ENCODE peak calls at places on chromosome 4, in nine cellular contexts. R, K, P, O, Z, L, I, A and G are unnamed samples.

GRCh38 chr4:2941138-2942036 is 21.8 kb downstream of the NOP14 start:
- DNase-seq in R (no peak), K (no peak), P (no peak), O (no peak), Z (no peak), L (no peak), I (no peak), A (no peak), G (no peak)

GRCh38 chr4:76622126-76622525 is 187.1 kb downstream of the SHROOM3 start:
- DNase-seq in R (no peak), K (no peak), P (no peak), O (no peak), Z (no peak), L (no peak), I (no peak), A (peak), G (no peak)

GRCh38 chr4:174201898-174202297 is 81.6 kb downstream of the FBXO8 start:
- DNase-seq in R (no peak), K (no peak), P (no peak), O (no peak), Z (no peak), L (no peak), I (no peak), A (no peak), G (no peak)

GRCh38 chr4:53931423-53932060 is 132.9 kb downstream of the CHIC2 start:
- DNase-seq in R (no peak), K (no peak), P (no peak), O (no peak), Z (no peak), L (no peak), I (no peak), A (no peak), G (no peak)

GRCh38 chr4:36042122-36042970 is 202.0 kb downstream of the ARAP2 start:
- DNase-seq in R (no peak), K (no peak), P (no peak), O (no peak), Z (no peak), L (no peak), I (no peak), A (no peak), G (peak)

GRCh38 chr4:102620697-102621497 is 119.7 kb downstream of the NFKB1 start:
- DNase-seq in R (peak), K (peak), P (peak), O (peak), Z (no peak), L (peak), I (no peak), A (peak), G (peak)

GRCh38 chr4:105698607-105699006 is 9.9 kb downstream of the INTS12 start:
- DNase-seq in R (no peak), K (no peak), P (no peak), O (no peak), Z (no peak), L (no peak), I (no peak), A (no peak), G (no peak)

GRCh38 chr4:8594097-8595038 is 1.8 kb downstream of the CPZ start:
- DNase-seq in R (peak), K (peak), P (peak), O (peak), Z (peak), L (peak), I (no peak), A (peak), G (peak)

GRCh38 chr4:2935762-2936743 is 27.2 kb downstream of the NOP14 start:
- DNase-seq in R (no peak), K (peak), P (no peak), O (no peak), Z (no peak), L (no peak), I (peak), A (peak), G (no peak)

GRCh38 chr4:56907009-56907408 is 691 bp upstream of the REST start:
- DNase-seq in R (peak), K (no peak), P (no peak), O (no peak), Z (peak), L (no peak), I (no peak), A (no peak), G (no peak)

GRCh38 chr4:22356996-22357596 is 158.8 kb downstream of the ADGRA3 start:
- DNase-seq in R (no peak), K (peak), P (peak), O (peak), Z (no peak), L (peak), I (no peak), A (peak), G (no peak)

GRCh38 chr4:8553216-8553615 is 27.0 kb upstream of the GPR78 start:
- DNase-seq in R (no peak), K (no peak), P (no peak), O (no peak), Z (no peak), L (no peak), I (no peak), A (no peak), G (no peak)

GRCh38 chr4:165325732-165326512 is 1.5 kb upstream of the MSMO1 start:
- DNase-seq in R (no peak), K (peak), P (peak), O (peak), Z (no peak), L (no peak), I (no peak), A (peak), G (no peak)

GRCh38 chr4:7538518-7538917 is 103.8 kb upstream of the PSAPL1 start:
- DNase-seq in R (no peak), K (no peak), P (no peak), O (no peak), Z (no peak), L (no peak), I (no peak), A (no peak), G (no peak)

GRCh38 chr4:80788798-80789197 is 241.7 kb upstream of the BMP3 start:
- DNase-seq in R (no peak), K (peak), P (peak), O (no peak), Z (no peak), L (no peak), I (no peak), A (no peak), G (no peak)

GRCh38 chr4:1384675-1385372 is 21.4 kb downstream of the NKX1-1 start:
- DNase-seq in R (no peak), K (no peak), P (no peak), O (no peak), Z (no peak), L (no peak), I (no peak), A (no peak), G (no peak)

GRCh38 chr4:174365018-174365587 is 81.4 kb downstream of the CEP44 start:
- DNase-seq in R (no peak), K (peak), P (peak), O (no peak), Z (no peak), L (peak), I (no peak), A (peak), G (no peak)

GRCh38 chr4:80812145-80812544 is 218.4 kb upstream of the BMP3 start:
- DNase-seq in R (no peak), K (no peak), P (peak), O (no peak), Z (no peak), L (no peak), I (no peak), A (no peak), G (no peak)

GRCh38 chr4:90187148-90187884 is 60.1 kb downstream of the CCSER1 start:
- DNase-seq in R (no peak), K (no peak), P (peak), O (no peak), Z (no peak), L (peak), I (no peak), A (no peak), G (no peak)

GRCh38 chr4:8019396-8020365 is 80.0 kb upstream of the AFAP1 start:
- DNase-seq in R (peak), K (no peak), P (peak), O (no peak), Z (no peak), L (no peak), I (no peak), A (no peak), G (peak)

GRCh38 chr4:23305026-23305425 is 584.8 kb downstream of the PPARGC1A start:
- DNase-seq in R (no peak), K (peak), P (peak), O (no peak), Z (no peak), L (no peak), I (no peak), A (peak), G (no peak)